ENCODE peak calls at places on chromosomes 7 and 10, in five cellular contexts. One of them, this sample, is unnamed.
A peak's percentile ranks its signal among the peaks of the same experiment; 100 is the strongest.

GRCh38 chr7:35003679-35004278 is 33.5 kb downstream of the DPY19L1 start:
- DNase-seq in nephron progenitor cell: peak; percentile 4
- DNase-seq in breast epithelium: no peak
- DNase-seq in upper lobe of right lung: peak; percentile 84
- DNase-seq in astrocyte: peak; percentile 90
- DNase-seq in this sample: no peak

GRCh38 chr10:19480296-19480695 is 335.9 kb upstream of the PLXDC2 start:
- DNase-seq in astrocyte: peak; percentile 25
- DNase-seq in upper lobe of right lung: no peak
- DNase-seq in breast epithelium: no peak
- DNase-seq in nephron progenitor cell: no peak
- DNase-seq in this sample: no peak

GRCh38 chr7:102392332-102392731 is 3.8 kb upstream of the PRKRIP1 start:
- DNase-seq in nephron progenitor cell: no peak
- DNase-seq in breast epithelium: no peak
- DNase-seq in upper lobe of right lung: no peak
- DNase-seq in astrocyte: no peak
- DNase-seq in this sample: no peak

GRCh38 chr7:82803411-82803810 is 359.3 kb downstream of the PCLO start:
- DNase-seq in breast epithelium: no peak
- DNase-seq in upper lobe of right lung: no peak
- DNase-seq in nephron progenitor cell: no peak
- DNase-seq in astrocyte: no peak
- DNase-seq in this sample: no peak

GRCh38 chr7:53531-53930 is 138.8 kb upstream of the FAM20C start:
- DNase-seq in breast epithelium: no peak
- DNase-seq in nephron progenitor cell: no peak
- DNase-seq in upper lobe of right lung: peak; percentile 71
- DNase-seq in astrocyte: no peak
- DNase-seq in this sample: no peak

GRCh38 chr7:28782362-28782761 is 175.8 kb downstream of the TRIL start:
- DNase-seq in breast epithelium: no peak
- DNase-seq in nephron progenitor cell: no peak
- DNase-seq in upper lobe of right lung: no peak
- DNase-seq in astrocyte: no peak
- DNase-seq in this sample: no peak

GRCh38 chr7:25820432-25821040 is 331.5 kb upstream of the NFE2L3 start:
- DNase-seq in nephron progenitor cell: no peak
- DNase-seq in upper lobe of right lung: no peak
- DNase-seq in breast epithelium: no peak
- DNase-seq in astrocyte: no peak
- DNase-seq in this sample: no peak

GRCh38 chr7:47478926-47479791 is 102.8 kb downstream of the TNS3 start:
- DNase-seq in upper lobe of right lung: no peak
- DNase-seq in nephron progenitor cell: no peak
- DNase-seq in breast epithelium: no peak
- DNase-seq in astrocyte: no peak
- DNase-seq in this sample: no peak

GRCh38 chr7:137992738-137993394 is 9.0 kb downstream of the CREB3L2 start:
- DNase-seq in upper lobe of right lung: no peak
- DNase-seq in astrocyte: peak; percentile 95
- DNase-seq in breast epithelium: no peak
- DNase-seq in nephron progenitor cell: no peak
- DNase-seq in this sample: no peak

GRCh38 chr7:92088266-92088665 is 46.0 kb downstream of the CYP51A1 start:
- DNase-seq in astrocyte: no peak
- DNase-seq in upper lobe of right lung: no peak
- DNase-seq in nephron progenitor cell: no peak
- DNase-seq in breast epithelium: no peak
- DNase-seq in this sample: no peak

GRCh38 chr10:103476046-103476768 is 2.8 kb downstream of the CALHM3 start:
- DNase-seq in breast epithelium: no peak
- DNase-seq in astrocyte: no peak
- DNase-seq in upper lobe of right lung: no peak
- DNase-seq in nephron progenitor cell: peak; percentile 48
- DNase-seq in this sample: no peak

GRCh38 chr10:125661942-125662515 is 20.9 kb downstream of the TEX36 start:
- DNase-seq in breast epithelium: no peak
- DNase-seq in astrocyte: peak; percentile 91
- DNase-seq in nephron progenitor cell: no peak
- DNase-seq in upper lobe of right lung: no peak
- DNase-seq in this sample: no peak

GRCh38 chr10:67280405-67280804 is 354.6 kb downstream of the LRRTM3 start:
- DNase-seq in upper lobe of right lung: peak; percentile 30
- DNase-seq in breast epithelium: no peak
- DNase-seq in astrocyte: no peak
- DNase-seq in nephron progenitor cell: no peak
- DNase-seq in this sample: no peak

GRCh38 chr10:84574101-84574500 is 245.7 kb downstream of the CCSER2 start:
- DNase-seq in breast epithelium: no peak
- DNase-seq in upper lobe of right lung: no peak
- DNase-seq in astrocyte: no peak
- DNase-seq in nephron progenitor cell: no peak
- DNase-seq in this sample: no peak
- TF ChIP-seq CTCF in breast epithelium: no peak
- TF ChIP-seq CTCF in upper lobe of right lung: no peak
- TF ChIP-seq CTCF in astrocyte: no peak
- TF ChIP-seq CTCF in nephron progenitor cell: no peak
- TF ChIP-seq CTCF in this sample: peak; percentile 29

GRCh38 chr10:33370434-33370930 is 36.0 kb upstream of the NRP1 start:
- DNase-seq in upper lobe of right lung: no peak
- DNase-seq in nephron progenitor cell: no peak
- DNase-seq in astrocyte: no peak
- DNase-seq in breast epithelium: no peak
- DNase-seq in this sample: no peak
- TF ChIP-seq CTCF in upper lobe of right lung: no peak
- TF ChIP-seq CTCF in nephron progenitor cell: no peak
- TF ChIP-seq CTCF in astrocyte: no peak
- TF ChIP-seq CTCF in breast epithelium: no peak
- TF ChIP-seq CTCF in this sample: no peak

GRCh38 chr7:38796636-38797501 is 112.1 kb downstream of the VPS41 start:
- DNase-seq in astrocyte: peak; percentile 27
- DNase-seq in breast epithelium: no peak
- DNase-seq in nephron progenitor cell: peak; percentile 66
- DNase-seq in upper lobe of right lung: no peak
- DNase-seq in this sample: peak; percentile 40
- TF ChIP-seq CTCF in astrocyte: peak; percentile 93
- TF ChIP-seq CTCF in breast epithelium: peak; percentile 73
- TF ChIP-seq CTCF in nephron progenitor cell: peak; percentile 81
- TF ChIP-seq CTCF in upper lobe of right lung: peak; percentile 78
- TF ChIP-seq CTCF in this sample: peak; percentile 94

GRCh38 chr10:116124777-116125176 is 148.2 kb downstream of the GFRA1 start:
- DNase-seq in astrocyte: no peak
- DNase-seq in upper lobe of right lung: no peak
- DNase-seq in nephron progenitor cell: no peak
- DNase-seq in breast epithelium: no peak
- DNase-seq in this sample: no peak

GRCh38 chr10:116122126-116122525 is 150.9 kb downstream of the GFRA1 start:
- DNase-seq in upper lobe of right lung: no peak
- DNase-seq in breast epithelium: no peak
- DNase-seq in nephron progenitor cell: no peak
- DNase-seq in astrocyte: no peak
- DNase-seq in this sample: no peak

GRCh38 chr10:116122664-116123063 is 150.3 kb downstream of the GFRA1 start:
- DNase-seq in upper lobe of right lung: no peak
- DNase-seq in nephron progenitor cell: no peak
- DNase-seq in astrocyte: no peak
- DNase-seq in breast epithelium: no peak
- DNase-seq in this sample: no peak

GRCh38 chr10:116118851-116119250 is 154.2 kb downstream of the GFRA1 start:
- DNase-seq in astrocyte: no peak
- DNase-seq in upper lobe of right lung: no peak
- DNase-seq in breast epithelium: no peak
- DNase-seq in nephron progenitor cell: no peak
- DNase-seq in this sample: no peak

DNA sequence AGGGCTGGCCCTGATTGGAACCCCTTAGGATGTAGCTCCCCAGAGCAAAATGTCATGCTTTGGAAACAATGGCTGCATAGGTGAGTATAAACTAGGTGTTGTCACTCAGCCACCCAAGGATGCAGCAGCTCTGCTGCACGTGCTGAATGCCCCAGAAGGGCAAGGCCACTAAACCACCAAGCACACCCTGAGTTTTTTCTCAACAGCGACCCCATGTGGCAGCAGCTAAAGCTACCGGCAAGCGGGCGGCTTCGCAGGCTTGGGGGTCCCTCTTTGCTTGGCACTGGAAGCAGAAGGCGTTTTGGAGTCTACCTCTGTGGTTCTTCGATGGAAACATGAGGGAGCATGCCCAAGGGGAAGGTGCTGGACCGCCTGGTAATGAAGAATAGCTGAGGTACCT is 152.3 kb downstream of the GFRA1 start:
- DNase-seq in astrocyte: no peak
- DNase-seq in upper lobe of right lung: no peak
- DNase-seq in nephron progenitor cell: peak; percentile 48
- DNase-seq in breast epithelium: no peak
- DNase-seq in this sample: no peak
- TF ChIP-seq CTCF in astrocyte: peak; percentile 5
- TF ChIP-seq CTCF in upper lobe of right lung: peak; percentile 13
- TF ChIP-seq CTCF in nephron progenitor cell: peak; percentile 47
- TF ChIP-seq CTCF in breast epithelium: no peak
- TF ChIP-seq CTCF in this sample: peak; percentile 56

GRCh38 chr7:133164444-133164843 is 82.6 kb upstream of the CHCHD3 start:
- DNase-seq in astrocyte: no peak
- DNase-seq in breast epithelium: no peak
- DNase-seq in upper lobe of right lung: no peak
- DNase-seq in nephron progenitor cell: no peak
- DNase-seq in this sample: no peak
- TF ChIP-seq CTCF in astrocyte: no peak
- TF ChIP-seq CTCF in breast epithelium: no peak
- TF ChIP-seq CTCF in upper lobe of right lung: no peak
- TF ChIP-seq CTCF in nephron progenitor cell: no peak
- TF ChIP-seq CTCF in this sample: no peak

DNA sequence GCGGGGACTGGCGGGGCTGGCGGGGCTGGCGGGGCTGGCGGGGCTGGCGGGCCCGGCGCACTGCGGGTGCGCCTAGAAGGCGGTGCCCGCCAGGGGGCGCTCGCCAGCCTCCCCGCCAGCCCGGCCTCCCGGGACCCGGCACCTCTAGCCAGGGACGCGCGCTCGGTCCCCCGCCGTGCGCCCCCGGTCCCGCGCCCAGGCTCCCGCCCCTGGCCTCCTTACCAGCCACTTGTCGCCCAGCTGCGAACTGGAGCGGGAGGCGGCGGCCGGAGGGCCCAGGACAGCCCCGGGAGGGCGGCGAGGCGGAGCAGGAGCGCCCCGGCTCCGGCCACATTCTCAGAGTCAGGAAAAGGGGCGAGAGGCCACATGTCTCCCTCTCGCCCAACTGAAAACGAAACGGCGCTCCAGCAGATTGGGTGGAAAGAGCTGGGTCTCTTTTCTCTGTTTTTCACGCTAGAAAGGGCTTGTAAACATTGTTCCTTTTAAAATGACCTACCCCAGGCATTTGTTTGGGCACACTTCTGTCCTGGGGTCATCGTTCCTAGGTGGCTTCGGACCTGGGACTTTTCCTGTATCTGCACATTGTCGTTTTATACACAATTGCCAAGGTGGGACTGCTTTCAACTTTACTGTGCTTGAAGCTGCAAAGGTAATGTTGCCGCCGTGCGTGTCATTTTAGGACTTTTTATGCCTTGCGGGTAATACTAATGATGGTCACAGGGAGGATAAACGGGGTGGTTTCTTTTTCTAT is 378 bp upstream of the PRKCQ start:
- DNase-seq in breast epithelium: no peak
- DNase-seq in nephron progenitor cell: peak; percentile 94
- DNase-seq in astrocyte: peak; percentile 38
- DNase-seq in upper lobe of right lung: peak; percentile 92
- DNase-seq in this sample: peak; percentile 78
- TF ChIP-seq CTCF in breast epithelium: no peak
- TF ChIP-seq CTCF in nephron progenitor cell: peak; percentile 25
- TF ChIP-seq CTCF in astrocyte: no peak
- TF ChIP-seq CTCF in upper lobe of right lung: peak; percentile 41
- TF ChIP-seq CTCF in this sample: peak; percentile 71

This sample was measured in progenitor cell of endocrine pancreas.